ENCODE peak calls at places on chromosomes 1 and 21, in four cellular contexts. One of them, this sample, is unnamed.

GRCh38 chr1:208654241-208654640 is 410.1 kb upstream of the PLXNA2 start:
- DNase-seq in M059J: peak
- DNase-seq in astrocyte of the cerebellum: peak
- DNase-seq in NCI-H1092 treated with DMSO at 0.1 percent for 48 hours: peak
- DNase-seq in this sample: no peak

GRCh38 chr1:96145486-96145885 is 576.1 kb upstream of the PTBP2 start:
- DNase-seq in M059J: peak
- DNase-seq in astrocyte of the cerebellum: no peak
- DNase-seq in NCI-H1092 treated with DMSO at 0.1 percent for 48 hours: no peak
- DNase-seq in this sample: no peak

GRCh38 chr1:93692983-93693591 is 11.4 kb upstream of the BCAR3 start:
- DNase-seq in M059J: peak
- DNase-seq in astrocyte of the cerebellum: no peak
- DNase-seq in NCI-H1092 treated with DMSO at 0.1 percent for 48 hours: no peak
- DNase-seq in this sample: no peak

GRCh38 chr1:158830074-158830677 is 975 bp upstream of the MNDA start:
- DNase-seq in M059J: no peak
- DNase-seq in astrocyte of the cerebellum: no peak
- DNase-seq in NCI-H1092 treated with DMSO at 0.1 percent for 48 hours: no peak
- DNase-seq in this sample: no peak

GRCh38 chr1:21893046-21893805 is 43.9 kb downstream of the HSPG2 start:
- DNase-seq in M059J: no peak
- DNase-seq in astrocyte of the cerebellum: no peak
- DNase-seq in NCI-H1092 treated with DMSO at 0.1 percent for 48 hours: no peak
- DNase-seq in this sample: no peak

GRCh38 chr1:15172405-15173259 is 19.1 kb downstream of the TMEM51 start:
- DNase-seq in M059J: no peak
- DNase-seq in astrocyte of the cerebellum: no peak
- DNase-seq in NCI-H1092 treated with DMSO at 0.1 percent for 48 hours: no peak
- DNase-seq in this sample: no peak

GRCh38 chr21:39525129-39525528 is 73.4 kb downstream of the SH3BGR start:
- DNase-seq in M059J: no peak
- DNase-seq in astrocyte of the cerebellum: no peak
- DNase-seq in NCI-H1092 treated with DMSO at 0.1 percent for 48 hours: peak
- DNase-seq in this sample: no peak

GRCh38 chr1:183498342-183498991 is 26.2 kb downstream of the SMG7 start:
- DNase-seq in M059J: no peak
- DNase-seq in astrocyte of the cerebellum: no peak
- DNase-seq in NCI-H1092 treated with DMSO at 0.1 percent for 48 hours: no peak
- DNase-seq in this sample: no peak

GRCh38 chr1:27643626-27644368 is 8.8 kb upstream of the FGR start:
- DNase-seq in M059J: peak
- DNase-seq in astrocyte of the cerebellum: no peak
- DNase-seq in NCI-H1092 treated with DMSO at 0.1 percent for 48 hours: peak
- DNase-seq in this sample: no peak

GRCh38 chr1:15992582-15993500 is 11.2 kb upstream of the SRARP start:
- DNase-seq in M059J: no peak
- DNase-seq in astrocyte of the cerebellum: no peak
- DNase-seq in NCI-H1092 treated with DMSO at 0.1 percent for 48 hours: no peak
- DNase-seq in this sample: no peak

GRCh38 chr1:247435026-247435770 is 19.2 kb downstream of the NLRP3 start:
- DNase-seq in M059J: peak
- DNase-seq in astrocyte of the cerebellum: no peak
- DNase-seq in NCI-H1092 treated with DMSO at 0.1 percent for 48 hours: no peak
- DNase-seq in this sample: no peak

GRCh38 chr21:44378646-44379581 is 25.5 kb downstream of the TRPM2 start:
- DNase-seq in M059J: no peak
- DNase-seq in astrocyte of the cerebellum: no peak
- DNase-seq in NCI-H1092 treated with DMSO at 0.1 percent for 48 hours: no peak
- DNase-seq in this sample: no peak

GRCh38 chr1:101181930-101182329 is 54.9 kb upstream of the S1PR1 start:
- DNase-seq in M059J: peak
- DNase-seq in astrocyte of the cerebellum: no peak
- DNase-seq in NCI-H1092 treated with DMSO at 0.1 percent for 48 hours: no peak
- DNase-seq in this sample: no peak

GRCh38 chr1:203906932-203907331 is 45.5 kb downstream of the SNRPE start:
- DNase-seq in M059J: peak
- DNase-seq in astrocyte of the cerebellum: peak
- DNase-seq in NCI-H1092 treated with DMSO at 0.1 percent for 48 hours: no peak
- DNase-seq in this sample: peak

GRCh38 chr21:25750085-25750484 is 15.3 kb downstream of the GABPA start:
- DNase-seq in M059J: no peak
- DNase-seq in astrocyte of the cerebellum: no peak
- DNase-seq in NCI-H1092 treated with DMSO at 0.1 percent for 48 hours: no peak
- DNase-seq in this sample: no peak

GRCh38 chr1:245441699-245442098 is 286.9 kb downstream of the KIF26B start:
- DNase-seq in M059J: no peak
- DNase-seq in astrocyte of the cerebellum: no peak
- DNase-seq in NCI-H1092 treated with DMSO at 0.1 percent for 48 hours: peak
- DNase-seq in this sample: peak